ENCODE peak calls at places on chromosomes 2 and 18, in four cellular contexts. V is endothelial cell, I is SW 1271, P is left ventricle myocardium superior. Z is an unnamed sample.

GRCh38 chr2:118207889-118208288 is 119.6 kb downstream of the INSIG2 start:
- DNase-seq in V (no peak), I (no peak), P (no peak), Z (no peak)

GRCh38 chr2:223681125-223681524 is 79.0 kb upstream of the SCG2 start:
- DNase-seq in V (no peak), I (no peak), P (no peak), Z (no peak)

GRCh38 chr2:69797836-69798465 is 31.5 kb upstream of the GMCL1 start:
- DNase-seq in V (no peak), I (no peak), P (no peak), Z (no peak)

GRCh38 chr2:235813398-235813797 is 319.6 kb downstream of the AGAP1 start:
- DNase-seq in V (no peak), I (no peak), P (no peak), Z (no peak)

GRCh38 chr2:100817388-100817985 is 2.5 kb upstream of the NPAS2 start:
- DNase-seq in V (no peak), I (no peak), P (no peak), Z (no peak)

GRCh38 chr2:127721978-127722355 is 20.7 kb downstream of the SFT2D3 start:
- DNase-seq in V (no peak), I (no peak), P (no peak), Z (no peak)

GRCh38 chr18:8117008-8117376 is 492.2 kb upstream of the RAB12 start:
- DNase-seq in V (no peak), I (no peak), P (no peak), Z (no peak)

GRCh38 chr2:30259827-30260679 is 28.7 kb downstream of the LBH start:
- DNase-seq in V (no peak), I (no peak), P (no peak), Z (no peak)

GRCh38 chr18:57797209-57797651 is 5.9 kb downstream of the ATP8B1 start:
- DNase-seq in V (no peak), I (no peak), P (no peak), Z (no peak)

GRCh38 chr2:220619525-220620267 is 952.4 kb downstream of the EPHA4 start:
- DNase-seq in V (no peak), I (no peak), P (no peak), Z (no peak)

GRCh38 chr2:203718087-203718486 is 11.6 kb downstream of the CD28 start:
- DNase-seq in V (no peak), I (no peak), P (no peak), Z (no peak)

GRCh38 chr18:23020555-23021294 is 87.6 kb downstream of the RBBP8 start:
- DNase-seq in V (no peak), I (no peak), P (no peak), Z (no peak)

GRCh38 chr2:137493261-137493660 is 471.0 kb upstream of the HNMT start:
- DNase-seq in V (no peak), I (no peak), P (no peak), Z (no peak)

GRCh38 chr2:174840436-174840835 is 76.2 kb upstream of the CHRNA1 start:
- DNase-seq in V (no peak), I (no peak), P (no peak), Z (no peak)

GRCh38 chr2:112182581-112183034 is 44.4 kb downstream of the FBLN7 start:
- DNase-seq in V (no peak), I (no peak), P (no peak), Z (no peak)

GRCh38 chr18:9413586-9413985 is 61.7 kb upstream of the RALBP1 start:
- DNase-seq in V (no peak), I (no peak), P (no peak), Z (no peak)

GRCh38 chr18:58942486-58942885 is 77.8 kb downstream of the ZNF532 start:
- DNase-seq in V (no peak), I (no peak), P (no peak), Z (no peak)

GRCh38 chr2:226552571-226553285 is 246.9 kb downstream of the IRS1 start:
- DNase-seq in V (no peak), I (no peak), P (no peak), Z (no peak)

GRCh38 chr2:222794585-222795579 is 66.0 kb upstream of the ACSL3 start:
- DNase-seq in V (no peak), I (no peak), P (no peak), Z (no peak)

GRCh38 chr2:226656367-226656766 is 143.3 kb downstream of the IRS1 start:
- DNase-seq in V (no peak), I (no peak), P (no peak), Z (no peak)

GRCh38 chr2:36079793-36080192 is 275.8 kb upstream of the CRIM1 start:
- DNase-seq in V (no peak), I (no peak), P (no peak), Z (no peak)

GRCh38 chr18:36899289-36899688 is 70.4 kb downstream of the KIAA1328 start:
- DNase-seq in V (no peak), I (peak), P (no peak), Z (no peak)

GRCh38 chr2:215680605-215681598 is 245.0 kb upstream of the FN1 start:
- DNase-seq in V (no peak), I (peak), P (no peak), Z (no peak)

GRCh38 chr2:126909366-126909765 is 10.7 kb downstream of the TEX51 start:
- DNase-seq in V (peak), I (no peak), P (no peak), Z (no peak)

GRCh38 chr18:5122270-5122669 is 74.8 kb downstream of the AKAIN1 start:
- DNase-seq in V (no peak), I (no peak), P (no peak), Z (no peak)

GRCh38 chr18:8854550-8854949 is 149.2 kb downstream of the MTCL1 start:
- DNase-seq in V (no peak), I (no peak), P (no peak), Z (no peak)

GRCh38 chr2:59112258-59112657 is 871.1 kb upstream of the FANCL start:
- DNase-seq in V (no peak), I (no peak), P (no peak), Z (no peak)

GRCh38 chr2:232836934-232837333 is 33.1 kb upstream of the SNORC start:
- DNase-seq in V (no peak), I (no peak), P (no peak), Z (no peak)

GRCh38 chr2:11481789-11482472 is 16.0 kb upstream of the E2F6 start:
- DNase-seq in V (no peak), I (no peak), P (no peak), Z (no peak)

GRCh38 chr2:20170646-20171250 is 54.2 kb downstream of the SDC1 start:
- DNase-seq in V (no peak), I (no peak), P (no peak), Z (no peak)

GRCh38 chr2:102826904-102827303 is 65.1 kb downstream of the TMEM182 start:
- DNase-seq in V (no peak), I (no peak), P (peak), Z (peak)